ENCODE peak calls at places on chromosomes 5 and 9, in four cellular contexts. X, W, T and K are unnamed samples.
A peak's percentile ranks its signal among the peaks of the same experiment; 100 is the strongest.

GRCh38 chr5:175689147-175689991 is 31.5 kb downstream of the HRH2 start:
- DNase-seq in X (peak; percentile 89), W (peak; percentile 64), T (peak; percentile 21), K (no peak)

GRCh38 chr5:38979535-38979934 is 94.7 kb downstream of the RICTOR start:
- DNase-seq in X (no peak), W (no peak), T (no peak), K (no peak)

GRCh38 chr5:137036630-137037029 is 462.5 kb downstream of the SPOCK1 start:
- DNase-seq in X (no peak), W (no peak), T (no peak), K (no peak)

GRCh38 chr5:119367502-119368237 is 11.9 kb downstream of the TNFAIP8 start:
- DNase-seq in X (no peak), W (no peak), T (no peak), K (no peak)

GRCh38 chr5:965604-966344 is 42.8 kb upstream of the NKD2 start:
- DNase-seq in X (peak; percentile 32), W (no peak), T (no peak), K (no peak)

GRCh38 chr5:91141642-91142041 is 241.5 kb downstream of the ARRDC3 start:
- DNase-seq in X (no peak), W (no peak), T (no peak), K (no peak)

GRCh38 chr5:124059200-124059599 is 547.2 kb downstream of the CSNK1G3 start:
- DNase-seq in X (no peak), W (no peak), T (no peak), K (peak; percentile 28)

GRCh38 chr5:169003721-169004481 is 297.0 kb downstream of the SLIT3 start:
- DNase-seq in X (no peak), W (no peak), T (no peak), K (no peak)

GRCh38 chr5:78795757-78796156 is 147.2 kb upstream of the LHFPL2 start:
- DNase-seq in X (no peak), W (no peak), T (no peak), K (no peak)

GRCh38 chr5:121366515-121366914 is 485.2 kb upstream of the FTMT start:
- DNase-seq in X (no peak), W (no peak), T (no peak), K (no peak)

GRCh38 chr5:54455413-54456157 is at the start of gene HSPB3:
- DNase-seq in X (no peak), W (peak; percentile 76), T (peak; percentile 22), K (no peak)

GRCh38 chr9:97895695-97896332 is 26.5 kb downstream of the TRMO start:
- DNase-seq in X (no peak), W (no peak), T (no peak), K (no peak)

GRCh38 chr5:73284196-73284795 is 111.3 kb downstream of the TMEM174 start:
- DNase-seq in X (no peak), W (no peak), T (no peak), K (no peak)

GRCh38 chr9:113026200-113026599 is 14.2 kb upstream of the ZNF883 start:
- DNase-seq in X (no peak), W (no peak), T (no peak), K (no peak)
- H3K9me3 ChIP-seq in X (peaks cover 17% of the 10 kb centered on the region), W (peaks cover 26% of the 10 kb centered on the region), T (peaks cover 36% of the 10 kb centered on the region), K (no peaks in the 10 kb centered on the region)

GRCh38 chr9:122426723-122427122 is 51.0 kb downstream of the OR1J1 start:
- DNase-seq in X (no peak), W (no peak), T (no peak), K (no peak)
- H3K9me3 ChIP-seq in X (peaks cover 3% of the 10 kb centered on the region), W (no peaks in the 10 kb centered on the region), T (no peaks in the 10 kb centered on the region), K (no peaks in the 10 kb centered on the region)

GRCh38 chr5:170388240-170388639 is 927 bp downstream of the KCNMB1 start:
- DNase-seq in X (no peak), W (no peak), T (no peak), K (no peak)

GRCh38 chr5:170387775-170388174 is 1.4 kb downstream of the KCNMB1 start:
- DNase-seq in X (no peak), W (no peak), T (no peak), K (no peak)

GRCh38 chr5:170388818-170389217 is 349 bp downstream of the KCNMB1 start:
- DNase-seq in X (no peak), W (no peak), T (no peak), K (no peak)

GRCh38 chr5:170390472-170390871 is 1.3 kb upstream of the KCNMB1 start:
- DNase-seq in X (no peak), W (no peak), T (no peak), K (no peak)

GRCh38 chr5:170389250-170389902 is at the start of gene KCNMB1:
- DNase-seq in X (peak; percentile 80), W (no peak), T (no peak), K (no peak)
- H3K9me3 ChIP-seq in X (no peaks in the 10 kb centered on the region), W (no peaks in the 10 kb centered on the region), T (no peaks in the 10 kb centered on the region), K (no peaks in the 10 kb centered on the region)

DNA sequence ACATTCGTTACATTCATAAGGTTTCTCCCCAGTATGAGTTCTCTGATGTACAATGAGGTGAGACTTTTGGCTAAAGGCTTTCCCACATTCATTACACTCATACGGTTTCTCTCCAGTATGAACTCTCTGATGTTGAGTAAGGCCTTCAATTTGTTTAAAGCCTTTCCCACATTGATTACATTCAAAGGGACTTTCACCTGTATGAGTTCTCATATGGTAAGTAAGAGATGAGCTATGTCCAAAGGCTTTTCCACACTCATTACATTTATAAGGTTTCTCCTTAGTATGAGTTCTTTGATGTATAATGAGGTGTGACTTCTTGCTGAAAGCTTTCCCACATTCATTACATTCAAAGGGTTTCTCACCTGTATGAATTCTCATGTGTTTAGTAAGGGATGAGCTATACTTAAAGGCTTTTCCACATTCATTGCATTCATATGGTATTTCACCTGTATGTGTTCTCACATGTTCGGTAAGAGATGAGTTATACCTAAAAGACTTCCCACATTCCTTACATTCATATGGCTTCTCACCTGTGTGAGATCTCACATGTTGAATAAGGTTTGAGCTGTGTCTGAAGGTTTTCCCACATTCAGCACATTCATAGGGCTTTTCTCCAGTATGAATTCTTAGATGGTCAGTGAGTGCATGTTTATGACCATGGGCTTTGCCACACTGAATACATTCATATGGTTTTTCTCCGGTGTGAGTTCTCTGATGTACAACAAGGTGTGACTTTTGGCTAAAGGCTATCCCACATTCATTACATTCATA is 13.5 kb downstream of the ZFP37 start:
- DNase-seq in X (no peak), W (no peak), T (no peak), K (no peak)
- H3K9me3 ChIP-seq in X (peaks cover 12% of the 10 kb centered on the region), W (peaks cover 100% of the 10 kb centered on the region), T (peaks cover 96% of the 10 kb centered on the region), K (no peaks in the 10 kb centered on the region)

GRCh38 chr5:40447438-40447837 is 232.3 kb upstream of the PTGER4 start:
- DNase-seq in X (no peak), W (no peak), T (no peak), K (no peak)
- H3K9me3 ChIP-seq in X (no peaks in the 10 kb centered on the region), W (peaks cover 5% of the 10 kb centered on the region), T (no peaks in the 10 kb centered on the region), K (no peaks in the 10 kb centered on the region)